ENCODE peak calls at places on chromosomes 2 and 18, in six cellular contexts. U, V, L, J, F and X are unnamed samples.

GRCh38 chr2:6896930-6897759 is 19.6 kb downstream of the RSAD2 start:
- DNase-seq in U (peak), V (no peak), F (peak), J (peak), L (no peak), X (no peak)

GRCh38 chr18:68447286-68447685 is 267.6 kb downstream of the TMX3 start:
- DNase-seq in V (no peak), U (no peak), F (peak), J (peak), L (no peak), X (no peak)

GRCh38 chr2:21270658-21271057 is 146.9 kb downstream of the TDRD15 start:
- DNase-seq in J (no peak), L (peak), F (no peak), U (peak), V (no peak), X (no peak)

GRCh38 chr18:44895176-44895798 is 214.6 kb downstream of the SETBP1 start:
- DNase-seq in L (peak), U (peak), F (peak), J (peak), V (peak), X (no peak)

GRCh38 chr18:49524349-49524748 is 37.3 kb upstream of the C18orf32 start:
- DNase-seq in F (no peak), J (no peak), V (no peak), L (no peak), U (no peak), X (no peak)

GRCh38 chr18:21342372-21342771 is 100.3 kb downstream of the GREB1L start:
- DNase-seq in U (no peak), V (no peak), L (no peak), F (no peak), J (no peak), X (no peak)

GRCh38 chr2:29981402-29981801 is 60.0 kb upstream of the ALK start:
- DNase-seq in U (no peak), V (no peak), L (no peak), J (no peak), F (no peak), X (no peak)

GRCh38 chr2:238100049-238100820 is at the start of gene ESPNL:
- DNase-seq in U (no peak), V (no peak), F (no peak), J (no peak), L (no peak), X (no peak)

GRCh38 chr2:29372185-29372584 is 257.0 kb downstream of the CLIP4 start:
- DNase-seq in J (no peak), L (no peak), V (no peak), F (no peak), U (no peak), X (no peak)

GRCh38 chr2:174120346-174120745 is 128.0 kb downstream of the OLA1 start:
- DNase-seq in J (peak), U (no peak), V (no peak), F (peak), L (no peak), X (no peak)

GRCh38 chr2:201759567-201759966 is 21.2 kb downstream of the ALS2 start:
- DNase-seq in J (no peak), L (no peak), V (no peak), U (no peak), F (no peak), X (no peak)

GRCh38 chr2:235860111-235860510 is 308.1 kb downstream of the GBX2 start:
- DNase-seq in L (no peak), F (no peak), U (no peak), J (no peak), V (no peak), X (no peak)

GRCh38 chr18:70220628-70221027 is 15.1 kb upstream of the RTTN start:
- DNase-seq in J (no peak), U (no peak), F (no peak), L (no peak), V (no peak), X (no peak)

GRCh38 chr2:201665420-201666158 is 22.3 kb upstream of the TMEM237 start:
- DNase-seq in F (no peak), J (peak), U (no peak), L (no peak), V (no peak), X (no peak)

GRCh38 chr2:121376851-121377250 is 91.8 kb upstream of the TFCP2L1 start:
- DNase-seq in J (peak), F (peak), V (no peak), U (no peak), L (no peak), X (no peak)

GRCh38 chr2:189096769-189097447 is 82.7 kb downstream of the COL5A2 start:
- DNase-seq in L (no peak), J (peak), V (peak), U (peak), F (peak), X (peak)

GRCh38 chr18:61825386-61825785 is 67.4 kb downstream of the RNF152 start:
- DNase-seq in L (no peak), V (no peak), U (no peak), J (peak), F (peak), X (peak)

GRCh38 chr2:206971805-206972204 is 32.5 kb downstream of the CPO start:
- DNase-seq in L (peak), F (peak), U (peak), V (no peak), J (peak), X (peak)

GRCh38 chr2:219127236-219127635 is 33.4 kb downstream of the NHEJ1 start:
- DNase-seq in L (no peak), V (no peak), F (no peak), J (no peak), U (peak), X (no peak)

GRCh38 chr2:101022221-101022620 is 20.1 kb downstream of the RPL31 start:
- DNase-seq in L (no peak), U (no peak), F (no peak), V (no peak), J (no peak), X (no peak)

GRCh38 chr2:10521891-10522448 is 73.8 kb upstream of the ODC1 start:
- DNase-seq in L (no peak), U (no peak), J (no peak), F (no peak), V (no peak), X (no peak)

GRCh38 chr2:9310390-9310789 is 103.8 kb downstream of the ASAP2 start:
- DNase-seq in L (peak), J (peak), F (peak), V (peak), U (peak), X (peak)

GRCh38 chr18:47184419-47185050 is 8.4 kb upstream of the IER3IP1 start:
- DNase-seq in F (peak), V (peak), L (no peak), U (peak), J (peak), X (no peak)

GRCh38 chr2:162677476-162677875 is 161.1 kb downstream of the KCNH7 start:
- DNase-seq in J (no peak), L (no peak), F (peak), U (no peak), V (no peak), X (no peak)

GRCh38 chr18:42730272-42730671 is 385.2 kb downstream of the RIT2 start:
- DNase-seq in V (no peak), L (no peak), U (no peak), F (no peak), J (no peak), X (no peak)

GRCh38 chr2:64771726-64772125 is 118.0 kb upstream of the SERTAD2 start:
- DNase-seq in U (no peak), J (no peak), V (no peak), L (no peak), F (no peak), X (no peak)

GRCh38 chr2:57726294-57726693 is 320.3 kb upstream of the VRK2 start:
- DNase-seq in L (no peak), U (no peak), V (no peak), J (no peak), F (no peak), X (no peak)

GRCh38 chr2:57720728-57721627 is 325.6 kb upstream of the VRK2 start:
- DNase-seq in U (peak), L (peak), J (peak), F (peak), V (peak), X (peak)
- H3K4me3 ChIP-seq in U (no peak), L (no peak), J (no peak), F (peak), V (no peak), X (no peak)

GRCh38 chr2:59585657-59586056 is 967.8 kb downstream of the BCL11A start:
- DNase-seq in J (no peak), F (no peak), V (no peak), U (peak), L (no peak), X (no peak)

GRCh38 chr2:59590802-59591201 is 962.7 kb downstream of the BCL11A start:
- DNase-seq in U (no peak), J (no peak), L (no peak), F (no peak), V (no peak), X (no peak)

GRCh38 chr2:59589881-59590280 is 963.6 kb downstream of the BCL11A start:
- DNase-seq in J (no peak), L (no peak), V (no peak), F (no peak), U (no peak), X (no peak)

GRCh38 chr2:59583173-59583765 is 970.2 kb downstream of the BCL11A start:
- DNase-seq in J (no peak), V (no peak), U (no peak), L (no peak), F (no peak), X (no peak)

GRCh38 chr2:59584958-59585357 is 968.5 kb downstream of the BCL11A start:
- DNase-seq in V (no peak), J (no peak), L (no peak), F (no peak), U (peak), X (no peak)
- TF ChIP-seq CTCF in V (peak), J (no peak), L (no peak), F (no peak), U (peak), X (no peak)

DNA sequence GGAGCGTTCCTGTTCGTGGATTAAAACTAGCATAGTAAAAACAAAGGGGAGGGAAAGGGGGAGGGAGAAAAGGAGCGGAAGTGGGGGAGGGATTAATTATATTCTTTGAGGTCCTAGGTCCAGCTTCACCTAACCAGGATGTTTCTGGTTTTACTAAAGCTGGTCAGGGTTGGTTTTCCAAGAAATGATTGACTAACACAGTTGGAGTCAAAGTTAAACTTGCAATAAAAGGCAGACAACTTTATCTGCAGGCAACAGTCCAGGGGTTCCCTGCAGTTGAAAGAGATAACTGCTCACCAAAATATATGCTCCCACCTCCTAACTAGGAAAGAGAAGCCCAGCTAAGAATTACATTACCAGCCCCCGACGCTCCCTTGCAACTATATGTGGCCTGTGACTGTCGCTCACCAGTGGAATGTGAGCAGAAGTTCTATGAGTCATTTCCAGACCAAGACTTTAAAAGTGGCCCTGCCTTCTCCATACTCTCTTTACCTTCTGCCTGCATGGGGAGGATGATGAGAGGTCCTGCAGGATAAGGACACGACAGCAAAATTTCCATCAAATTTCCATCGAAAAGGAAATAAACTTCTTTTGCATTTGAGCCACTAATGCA is 140.0 kb upstream of the PKDCC start:
- DNase-seq in F (peak), U (peak), L (no peak), V (no peak), J (peak), X (no peak)
- H3K4me3 ChIP-seq in F (no peak), U (no peak), L (no peak), V (no peak), J (no peak), X (no peak)

DNA sequence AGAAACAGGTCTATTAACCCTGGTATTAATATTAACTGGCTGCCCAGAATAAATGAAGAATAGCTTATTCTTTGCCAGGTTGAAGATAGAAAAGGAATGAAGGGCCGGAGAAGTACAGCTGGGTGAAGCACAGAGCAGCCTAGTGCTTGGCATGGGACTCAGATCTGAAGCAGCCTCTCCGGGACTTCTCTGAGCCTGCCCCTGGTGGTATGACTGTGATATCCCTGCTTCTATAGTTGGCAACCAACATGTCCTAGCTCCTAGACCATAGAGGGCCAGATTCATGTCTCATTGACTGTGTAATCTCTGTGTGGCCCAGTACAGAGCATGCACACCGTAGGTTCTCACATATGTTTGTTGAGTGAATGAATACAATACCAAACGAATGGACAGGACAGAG is 107.8 kb downstream of the MSH2 start:
- DNase-seq in J (no peak), V (no peak), L (no peak), U (no peak), F (no peak), X (no peak)
- TF ChIP-seq CTCF in J (peak), V (no peak), L (no peak), U (no peak), F (no peak), X (no peak)

GRCh38 chr2:63056309-63057065 is 5.9 kb downstream of the OTX1 start:
- DNase-seq in F (peak), U (peak), V (no peak), J (no peak), L (peak), X (no peak)

GRCh38 chr2:63053889-63054725 is 3.5 kb downstream of the OTX1 start:
- DNase-seq in F (peak), J (no peak), V (no peak), L (peak), U (peak), X (no peak)

GRCh38 chr2:63054812-63055509 is 4.3 kb downstream of the OTX1 start:
- DNase-seq in U (no peak), J (no peak), F (peak), L (no peak), V (no peak), X (no peak)

GRCh38 chr2:63057249-63058148 is 6.9 kb downstream of the OTX1 start:
- DNase-seq in F (peak), J (no peak), U (no peak), L (no peak), V (no peak), X (no peak)

GRCh38 chr2:63055510-63056308 is 5.1 kb downstream of the OTX1 start:
- DNase-seq in J (no peak), U (no peak), F (peak), L (no peak), V (no peak), X (no peak)
- H3K4me3 ChIP-seq in J (no peak), U (no peak), F (peak), L (no peak), V (peak), X (peak)

GRCh38 chr2:83817511-83817910 is 641.6 kb downstream of the SUCLG1 start:
- DNase-seq in F (peak), J (no peak), L (no peak), U (no peak), V (no peak), X (no peak)
- TF ChIP-seq CTCF in F (peak), J (no peak), L (no peak), U (peak), V (no peak), X (peak)